ENCODE peak calls at places on chromosomes 5 and 9, in five cellular contexts. A is IMR-90, T is Karpas-422, Z is astrocyte, D is GM23248. C is an unnamed sample.

GRCh38 chr5:119721775-119722174 is 92.4 kb downstream of the FAM170A start:
- DNase-seq in D (no peak), A (no peak), T (no peak), Z (no peak), C (no peak)

GRCh38 chr5:1467341-1468246 is 22.4 kb upstream of the SLC6A3 start:
- DNase-seq in A (no peak), Z (no peak), T (no peak), D (no peak), C (no peak)

GRCh38 chr9:126002476-126003350 is 255.5 kb downstream of the PBX3 start:
- DNase-seq in Z (no peak), D (no peak), A (no peak), T (no peak), C (no peak)

GRCh38 chr9:129597355-129598088 is 23.4 kb downstream of the C9orf50 start:
- DNase-seq in D (peak; percentile 80), Z (peak; percentile 52), T (no peak), A (peak; percentile 65), C (peak; percentile 75)

GRCh38 chr5:38453506-38453905 is 102.9 kb downstream of the LIFR start:
- DNase-seq in A (no peak), D (no peak), T (peak; percentile 90), Z (no peak), C (no peak)

GRCh38 chr9:22969350-22969979 is 522.8 kb downstream of the DMRTA1 start:
- DNase-seq in Z (no peak), D (no peak), A (no peak), T (no peak), C (no peak)

GRCh38 chr5:56637321-56637920 is 177.9 kb upstream of the MAP3K1 start:
- DNase-seq in Z (peak; percentile 73), T (no peak), D (no peak), A (peak; percentile 52), C (peak; percentile 75)

GRCh38 chr9:72935595-72935994 is 17.3 kb downstream of the ALDH1A1 start:
- DNase-seq in Z (no peak), D (no peak), A (no peak), T (no peak), C (no peak)

GRCh38 chr9:89046832-89047231 is 55.6 kb downstream of the S1PR3 start:
- DNase-seq in Z (peak; percentile 60), T (no peak), D (peak; percentile 70), A (peak; percentile 38), C (peak; percentile 44)

GRCh38 chr9:92668746-92669526 is 995 bp downstream of the IPPK start:
- DNase-seq in D (peak; percentile 86), Z (peak; percentile 72), T (peak; percentile 63), A (peak; percentile 65), C (peak; percentile 77)

GRCh38 chr5:10046681-10047080 is 203.0 kb downstream of the ATPSCKMT start:
- DNase-seq in D (no peak), A (no peak), T (no peak), Z (no peak), C (no peak)

GRCh38 chr5:148996270-148996669 is 66.6 kb downstream of the SH3TC2 start:
- DNase-seq in Z (no peak), D (no peak), T (no peak), A (peak; percentile 59), C (no peak)

GRCh38 chr5:41636605-41637004 is 126.2 kb upstream of the PLCXD3 start:
- DNase-seq in A (peak; percentile 28), Z (no peak), D (peak; percentile 47), T (peak; percentile 76), C (peak; percentile 7)

GRCh38 chr5:143026380-143026779 is 256.2 kb downstream of the ARHGAP26 start:
- DNase-seq in D (no peak), Z (no peak), T (no peak), A (no peak), C (no peak)

GRCh38 chr5:68641211-68641610 is 425.7 kb downstream of the PIK3R1 start:
- DNase-seq in Z (no peak), T (no peak), D (no peak), A (no peak), C (no peak)

GRCh38 chr5:163612358-163613149 is 107.1 kb downstream of the MAT2B start:
- DNase-seq in Z (no peak), A (peak; percentile 16), D (no peak), T (no peak), C (no peak)

GRCh38 chr5:177491429-177491945 is 5.9 kb downstream of the PDLIM7 start:
- DNase-seq in T (peak; percentile 91), Z (no peak), D (peak; percentile 57), A (no peak), C (no peak)

GRCh38 chr9:137064027-137064879 is 6.1 kb downstream of the SAPCD2 start:
- DNase-seq in T (peak; percentile 83), A (no peak), D (peak; percentile 58), Z (no peak), C (no peak)

GRCh38 chr5:38112930-38113329 is 145.4 kb upstream of the EGFLAM start:
- DNase-seq in Z (no peak), A (no peak), D (no peak), T (no peak), C (no peak)

GRCh38 chr5:141439411-141440141 is 9.3 kb downstream of the PCDHGA12 start:
- DNase-seq in T (no peak), D (peak; percentile 62), Z (peak; percentile 38), A (no peak), C (peak; percentile 52)

GRCh38 chr5:74622122-74622521 is 18.4 kb downstream of the ENC1 start:
- DNase-seq in Z (peak; percentile 74), T (no peak), A (no peak), D (peak; percentile 21), C (peak; percentile 77)

GRCh38 chr5:151153766-151154272 is 3.8 kb downstream of the ANXA6 start:
- DNase-seq in T (peak; percentile 49), D (peak; percentile 53), A (no peak), Z (no peak), C (no peak)

GRCh38 chr5:83925952-83926351 is 205.3 kb upstream of the HAPLN1 start:
- DNase-seq in T (no peak), A (peak; percentile 32), Z (no peak), D (no peak), C (no peak)

GRCh38 chr5:14174235-14174636 is 31.1 kb downstream of the TRIO start:
- DNase-seq in A (peak; percentile 56), Z (no peak), T (no peak), D (no peak), C (no peak)

GRCh38 chr5:102682102-102682647 is 72.9 kb upstream of the PAM start:
- DNase-seq in T (peak; percentile 27), A (no peak), D (no peak), Z (no peak), C (no peak)

GRCh38 chr5:102678267-102679058 is 76.6 kb upstream of the PAM start:
- DNase-seq in Z (peak; percentile 81), A (peak; percentile 60), T (no peak), D (peak; percentile 84), C (peak; percentile 55)

DNA sequence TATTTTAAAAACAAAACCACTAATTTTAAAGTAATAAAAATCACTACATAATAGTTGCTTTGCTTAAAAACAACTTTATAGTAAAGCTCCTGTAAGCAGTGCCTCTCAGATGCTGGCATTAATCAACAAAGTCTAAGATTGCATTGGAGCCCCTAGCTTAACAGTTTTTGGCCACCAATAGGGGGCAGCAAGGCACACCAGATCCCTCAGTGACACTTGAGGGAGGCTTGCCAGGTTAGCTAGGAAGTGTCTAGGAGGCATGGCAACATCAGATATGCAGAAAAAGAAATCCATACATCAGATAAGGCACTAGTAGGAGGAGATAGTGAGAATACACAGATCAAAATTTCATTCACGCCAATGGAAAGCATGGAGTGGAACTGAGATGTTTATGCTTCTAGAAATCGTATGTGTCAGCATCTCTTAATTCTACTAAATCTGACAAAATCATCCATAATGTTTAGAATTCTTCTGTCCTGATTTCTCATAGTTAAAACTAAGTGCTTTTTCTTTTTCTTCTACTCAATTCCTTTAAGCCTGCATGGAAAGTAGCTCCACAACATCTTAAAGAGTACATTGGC is 73.6 kb upstream of the PAM start:
- DNase-seq in A (peak; percentile 73), D (peak; percentile 84), T (peak; percentile 82), Z (peak; percentile 27), C (peak; percentile 46)
- H2AFZ ChIP-seq in A (no peak overlapping the region), D (no peak overlapping the region), T (no peak overlapping the region), Z (no peak overlapping the region), C (no peak overlapping the region)

GRCh38 chr5:158979749-158980521 is 119.8 kb downstream of the EBF1 start:
- DNase-seq in A (peak; percentile 29), T (no peak), D (peak; percentile 79), Z (peak; percentile 49), C (peak; percentile 58)

GRCh38 chr5:158988987-158989624 is 110.6 kb downstream of the EBF1 start:
- DNase-seq in Z (no peak), T (no peak), D (no peak), A (no peak), C (no peak)

GRCh38 chr5:158987231-158987630 is 112.5 kb downstream of the EBF1 start:
- DNase-seq in Z (no peak), A (no peak), T (no peak), D (no peak), C (no peak)

GRCh38 chr5:158990979-158991378 is 108.7 kb downstream of the EBF1 start:
- DNase-seq in A (no peak), Z (no peak), T (no peak), D (no peak), C (no peak)

GRCh38 chr5:158985492-158985891 is 114.2 kb downstream of the EBF1 start:
- DNase-seq in T (no peak), A (no peak), D (no peak), Z (no peak), C (no peak)
- H2AFZ ChIP-seq in T (no peak overlapping the region), A (no peak overlapping the region), D (no peak overlapping the region), Z (no peak overlapping the region), C (no peak overlapping the region)

DNA sequence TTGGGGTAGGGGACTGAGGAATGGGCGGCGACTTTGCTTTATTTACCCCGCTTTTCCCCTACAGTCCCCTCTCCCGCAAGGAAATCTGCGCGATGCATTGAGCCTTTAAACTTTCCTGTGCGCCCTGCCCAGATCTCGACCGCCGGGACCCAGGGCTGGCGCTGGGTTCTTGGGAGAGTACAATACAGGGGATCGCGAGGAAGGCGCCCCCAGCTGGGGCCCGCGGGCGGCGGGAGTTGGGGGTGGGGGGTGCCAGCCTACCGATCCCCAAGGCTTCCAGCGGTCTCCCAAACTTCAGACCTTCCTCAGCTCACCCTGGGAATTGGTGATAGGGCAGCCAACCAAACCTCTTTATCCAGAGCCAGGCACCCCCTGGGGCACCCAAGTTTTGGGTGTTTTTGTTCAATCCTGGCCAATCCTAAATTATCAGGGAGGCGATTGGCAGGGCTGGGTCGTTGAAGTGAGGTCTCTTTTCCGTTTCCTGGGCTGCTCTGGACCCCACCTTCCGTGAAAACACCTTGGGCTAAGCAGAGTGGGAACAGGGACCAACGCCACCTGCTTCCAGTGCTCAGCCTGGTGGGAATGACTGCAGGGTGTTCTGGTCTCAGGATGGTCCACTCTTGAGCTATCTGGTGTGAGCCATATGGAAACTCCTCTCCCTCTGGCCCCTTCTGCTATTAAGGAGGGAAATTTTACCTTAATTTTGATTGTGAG is 51.4 kb upstream of the DAB2IP start:
- DNase-seq in Z (no peak), A (no peak), D (peak; percentile 17), T (no peak), C (no peak)
- H2AFZ ChIP-seq in Z (peak overlapping the region; percentile 64), A (peak overlapping the region; percentile 83), D (peak overlapping the region; percentile 69), T (no peak overlapping the region), C (no peak overlapping the region)

GRCh38 chr5:150081541-150082283 is 4.6 kb downstream of the CSF1R start:
- DNase-seq in Z (no peak), T (no peak), D (no peak), A (peak; percentile 26), C (peak; percentile 35)

GRCh38 chr5:150078802-150079654 is 7.3 kb downstream of the CSF1R start:
- DNase-seq in A (no peak), Z (no peak), T (no peak), D (peak; percentile 26), C (no peak)

GRCh38 chr5:150080696-150081435 is 5.5 kb downstream of the CSF1R start:
- DNase-seq in D (no peak), Z (no peak), A (no peak), T (no peak), C (no peak)

GRCh38 chr5:150077996-150078801 is 8.2 kb downstream of the CSF1R start:
- DNase-seq in A (no peak), D (no peak), Z (no peak), T (no peak), C (no peak)

GRCh38 chr5:150079655-150080461 is 6.5 kb downstream of the CSF1R start:
- DNase-seq in T (no peak), D (no peak), Z (no peak), A (no peak), C (no peak)
- H2AFZ ChIP-seq in T (no peak overlapping the region), D (no peak overlapping the region), Z (no peak overlapping the region), A (no peak overlapping the region), C (no peak overlapping the region)